ENCODE peak calls at places on chromosomes 13 and 19, in four cellular contexts. K, U, D and N are unnamed samples.

GRCh38 chr19:46945668-46946067 is 74.0 kb upstream of the NPAS1 start:
- DNase-seq in K (no peak), U (no peak), D (no peak), N (no peak)

GRCh38 chr19:15101479-15102082 is 5.6 kb upstream of the SYDE1 start:
- DNase-seq in K (peak), U (peak), D (no peak), N (peak)

GRCh38 chr19:2239173-2239572 is 2.5 kb downstream of the SF3A2 start:
- DNase-seq in K (no peak), U (no peak), D (no peak), N (no peak)

GRCh38 chr13:59829690-59830089 is 334.0 kb downstream of the DIAPH3 start:
- DNase-seq in K (peak), U (peak), D (no peak), N (no peak)

GRCh38 chr13:74273591-74273990 is 139.4 kb upstream of the KLF12 start:
- DNase-seq in K (peak), U (no peak), D (no peak), N (no peak)

GRCh38 chr13:41568990-41569387 is 111.6 kb downstream of the RGCC start:
- DNase-seq in K (peak), U (no peak), D (no peak), N (no peak)

GRCh38 chr13:48576448-48576993 is 43.6 kb upstream of the RCBTB2 start:
- DNase-seq in K (no peak), U (no peak), D (no peak), N (no peak)

GRCh38 chr19:35346193-35347052 is 1.3 kb upstream of the FFAR1 start:
- DNase-seq in K (no peak), U (no peak), D (no peak), N (no peak)

GRCh38 chr13:49610176-49610575 is 18.1 kb upstream of the ARL11 start:
- DNase-seq in K (peak), U (no peak), D (no peak), N (no peak)

GRCh38 chr19:6534451-6535093 is 3.7 kb downstream of the TNFSF9 start:
- DNase-seq in K (no peak), U (no peak), D (no peak), N (no peak)

GRCh38 chr13:20964904-20965303 is 62.4 kb upstream of the XPO4 start:
- DNase-seq in K (peak), U (no peak), D (no peak), N (no peak)

GRCh38 chr19:4744451-4745170 is 21.0 kb upstream of the DPP9 start:
- DNase-seq in K (peak), U (peak), D (no peak), N (no peak)

GRCh38 chr13:101127741-101128353 is 288.5 kb downstream of the NALCN start:
- DNase-seq in K (peak), U (peak), D (no peak), N (no peak)

GRCh38 chr13:45994752-45995151 is 57.8 kb downstream of the ZC3H13 start:
- DNase-seq in K (no peak), U (no peak), D (no peak), N (no peak)

GRCh38 chr13:110055089-110055488 is 251.9 kb downstream of the COL4A1 start:
- DNase-seq in K (peak), U (no peak), D (no peak), N (no peak)

GRCh38 chr19:36256853-36257511 is 42.1 kb downstream of the ZNF146 start:
- DNase-seq in K (no peak), U (no peak), D (no peak), N (no peak)

GRCh38 chr13:79692846-79693245 is 211.9 kb downstream of the NDFIP2 start:
- DNase-seq in K (peak), U (no peak), D (no peak), N (no peak)

GRCh38 chr19:7346488-7346971 is 2.2 kb upstream of the ARHGEF18 start:
- DNase-seq in K (no peak), U (no peak), D (no peak), N (no peak)

GRCh38 chr13:76647550-76647949 is 238.7 kb downstream of the KCTD12 start:
- DNase-seq in K (peak), U (no peak), D (no peak), N (no peak)

GRCh38 chr13:100887729-100888151 is 213.1 kb upstream of the TMTC4 start:
- DNase-seq in K (peak), U (peak), D (no peak), N (peak)

GRCh38 chr13:28622286-28622685 is 36.6 kb upstream of the POMP start:
- DNase-seq in K (no peak), U (no peak), D (peak), N (no peak)

GRCh38 chr19:16773259-16773658 is 53.6 kb downstream of the NWD1 start:
- DNase-seq in K (no peak), U (peak), D (no peak), N (no peak)

GRCh38 chr13:99442273-99442895 is 58.9 kb upstream of the TM9SF2 start:
- DNase-seq in K (peak), U (peak), D (no peak), N (peak)

GRCh38 chr13:98299954-98300350 is 122.9 kb upstream of the RNF113B start:
- DNase-seq in K (no peak), U (no peak), D (no peak), N (no peak)

GRCh38 chr13:43572601-43573360 is 214.0 kb downstream of the ENOX1 start:
- DNase-seq in K (peak), U (peak), D (no peak), N (peak)

GRCh38 chr13:28754698-28755545 is 36.2 kb upstream of the SLC46A3 start:
- DNase-seq in K (no peak), U (peak), D (peak), N (no peak)

GRCh38 chr19:37977992-37978391 is 71.0 kb downstream of the SIPA1L3 start:
- DNase-seq in K (peak), U (no peak), D (no peak), N (no peak)

GRCh38 chr19:41872775-41873647 is 4.1 kb upstream of the CD79A start:
- DNase-seq in K (peak), U (peak), D (peak), N (peak)

GRCh38 chr13:106795847-106796246 is 227.9 kb upstream of the ARGLU1 start:
- DNase-seq in K (no peak), U (no peak), D (no peak), N (no peak)

GRCh38 chr13:41547253-41548000 is 90.1 kb downstream of the RGCC start:
- DNase-seq in K (peak), U (no peak), D (peak), N (no peak)

GRCh38 chr19:38875656-38876345 is 2.3 kb downstream of the RINL start:
- DNase-seq in K (no peak), U (no peak), D (peak), N (no peak)

GRCh38 chr19:39830406-39830805 is 3.6 kb downstream of the DYRK1B start:
- DNase-seq in K (no peak), U (no peak), D (no peak), N (no peak)

GRCh38 chr13:59746291-59746962 is 417.3 kb downstream of the DIAPH3 start:
- DNase-seq in K (peak), U (peak), D (no peak), N (no peak)

GRCh38 chr19:6326815-6327214 is 6.6 kb downstream of the ACER1 start:
- DNase-seq in K (no peak), U (no peak), D (no peak), N (no peak)

GRCh38 chr13:51885651-51886050 is 23.9 kb downstream of the CCDC70 start:
- DNase-seq in K (no peak), U (no peak), D (no peak), N (no peak)
- H3K27ac ChIP-seq in K (no peak), U (no peak), D (no peak), N (no peak)

GRCh38 chr19:48674921-48675824 is 2.4 kb upstream of the NTN5 start:
- DNase-seq in K (peak), U (peak), D (peak), N (peak)
- H3K4me3 ChIP-seq in K (no peak), U (no peak), D (peak), N (no peak)

DNA sequence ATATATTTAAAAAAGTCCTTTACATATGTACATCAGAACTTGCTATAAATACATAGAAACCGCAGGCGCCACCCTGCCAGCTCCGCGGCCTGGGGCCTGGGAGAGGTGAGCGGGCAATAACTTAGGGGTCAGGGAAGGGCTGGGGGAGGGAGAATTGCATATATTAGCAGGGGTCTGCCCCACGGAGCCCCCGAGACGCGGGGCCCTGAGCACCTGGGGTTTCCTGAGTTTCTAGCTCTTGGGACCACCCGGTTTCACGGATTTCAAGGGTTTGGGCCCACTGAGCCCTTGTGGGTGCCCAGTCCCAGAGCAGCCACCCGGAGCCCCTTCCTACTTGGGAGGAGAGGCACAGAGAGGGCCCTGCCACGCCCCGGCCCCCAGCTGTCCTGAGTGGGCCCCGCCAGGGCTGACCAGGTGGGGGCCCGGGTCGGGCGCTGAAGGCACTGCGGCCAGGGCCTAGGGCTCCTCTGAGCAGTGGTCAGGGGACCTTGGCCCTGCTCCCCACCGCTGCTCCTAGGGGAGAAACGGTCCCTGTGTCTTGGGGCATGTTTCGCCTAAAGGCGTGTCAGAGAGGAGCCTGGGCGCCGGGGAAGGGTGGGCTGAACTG is 4.0 kb downstream of the GPX4 start:
- DNase-seq in K (no peak), U (no peak), D (no peak), N (no peak)
- H3K27ac ChIP-seq in K (no peak), U (no peak), D (no peak), N (peak)

GRCh38 chr19:54792814-54793213 is 10.6 kb upstream of the KIR2DL4 start:
- DNase-seq in K (no peak), U (no peak), D (no peak), N (no peak)
- H3K4me3 ChIP-seq in K (no peak), U (no peak), D (peak), N (no peak)

GRCh38 chr19:45255611-45256157 is 4.6 kb downstream of the MARK4 start:
- DNase-seq in K (no peak), U (no peak), D (no peak), N (no peak)
- H3K27ac ChIP-seq in K (no peak), U (no peak), D (no peak), N (no peak)

DNA sequence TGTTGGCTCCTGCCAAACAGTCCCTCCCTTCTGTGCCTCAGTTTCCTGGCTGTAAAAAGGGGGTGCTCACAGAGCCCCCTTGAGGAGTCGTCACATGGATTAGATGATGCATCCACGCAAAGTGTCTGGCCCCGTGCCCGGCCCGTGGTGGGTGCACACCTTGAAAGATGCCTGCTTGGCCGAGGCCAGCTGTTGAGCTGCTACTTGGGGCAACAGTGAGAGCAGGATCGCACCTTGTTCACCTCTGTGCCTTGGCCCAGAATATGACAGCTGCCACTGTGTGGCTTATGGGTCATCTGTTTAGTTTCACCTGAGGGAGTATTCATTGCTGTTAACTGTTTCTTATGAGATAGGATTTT is 17.7 kb downstream of the CRTC1 start:
- DNase-seq in K (no peak), U (peak), D (no peak), N (no peak)
- H3K4me3 ChIP-seq in K (peak), U (peak), D (peak), N (no peak)

GRCh38 chr13:36412736-36413135 is 19.6 kb upstream of the CCNA1 start:
- DNase-seq in K (peak), U (no peak), D (no peak), N (no peak)
- H3K27ac ChIP-seq in K (no peak), U (no peak), D (no peak), N (no peak)

DNA sequence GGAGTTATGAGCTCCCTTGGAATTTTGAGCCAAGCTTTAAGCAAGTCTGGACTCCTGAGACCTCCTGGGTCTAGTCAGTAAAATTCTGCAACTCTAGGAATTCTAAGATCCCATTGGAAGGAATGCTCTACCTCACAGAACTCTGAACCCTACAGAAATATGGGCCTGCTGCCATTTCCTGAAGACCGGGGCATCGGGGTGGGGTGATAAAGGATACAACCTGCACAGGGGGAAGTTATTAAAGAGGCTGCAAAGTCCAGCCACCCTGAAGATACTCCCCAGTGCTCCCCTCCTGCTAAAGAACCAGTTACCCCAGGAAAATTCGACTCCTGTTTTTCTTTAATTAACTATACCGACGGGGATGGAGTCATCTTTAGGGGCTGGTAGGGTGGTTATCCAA is 2.4 kb upstream of the PPP1R37 start:
- DNase-seq in K (no peak), U (no peak), D (no peak), N (no peak)
- H3K4me3 ChIP-seq in K (no peak), U (no peak), D (peak), N (no peak)

GRCh38 chr19:8629996-8630683 is at the start of gene NFILZ:
- DNase-seq in K (no peak), U (no peak), D (no peak), N (no peak)
- H3K27ac ChIP-seq in K (no peak), U (no peak), D (no peak), N (no peak)